ENCODE peak calls at places on chromosomes 6 and 20, in four cellular contexts. N, Q, F and M are unnamed samples.

GRCh38 chr6:48560408-48560807 is 449.4 kb upstream of the PTCHD4 start:
- DNase-seq in N (no peak), Q (peak), F (no peak), M (no peak)

GRCh38 chr6:105982761-105983600 is 103.2 kb upstream of the PRDM1 start:
- DNase-seq in N (no peak), Q (no peak), F (no peak), M (no peak)

GRCh38 chr6:24205020-24205492 is 79.0 kb downstream of the NRSN1 start:
- DNase-seq in N (no peak), Q (peak), F (no peak), M (no peak)

GRCh38 chr6:111185954-111186353 is 98.7 kb downstream of the SLC16A10 start:
- DNase-seq in N (no peak), Q (no peak), F (no peak), M (no peak)

GRCh38 chr6:112408522-112408921 is 61.4 kb downstream of the RFPL4B start:
- DNase-seq in N (no peak), Q (no peak), F (no peak), M (no peak)

GRCh38 chr6:41470341-41471063 is 75.7 kb upstream of the FOXP4 start:
- DNase-seq in N (no peak), Q (peak), F (peak), M (no peak)

GRCh38 chr6:10531513-10531912 is 10.4 kb downstream of the GCNT2 start:
- DNase-seq in N (no peak), Q (no peak), F (no peak), M (no peak)

GRCh38 chr6:83927470-83927869 is 68.0 kb downstream of the CYB5R4 start:
- DNase-seq in N (no peak), Q (no peak), F (no peak), M (no peak)

GRCh38 chr6:125144822-125145221 is 8.8 kb upstream of the TPD52L1 start:
- DNase-seq in N (no peak), Q (no peak), F (no peak), M (no peak)

GRCh38 chr6:161422710-161423109 is 148.8 kb upstream of the AGPAT4 start:
- DNase-seq in N (no peak), Q (peak), F (no peak), M (no peak)

GRCh38 chr6:39166189-39166917 is 51.4 kb upstream of the SAYSD1 start:
- DNase-seq in N (peak), Q (peak), F (peak), M (peak)

GRCh38 chr6:117469356-117469755 is 13.1 kb upstream of the DCBLD1 start:
- DNase-seq in N (no peak), Q (no peak), F (no peak), M (no peak)

GRCh38 chr6:89346433-89346832 is 6.1 kb downstream of the UBE2J1 start:
- DNase-seq in N (no peak), Q (peak), F (no peak), M (no peak)

GRCh38 chr6:136067731-136068341 is 182.3 kb downstream of the MTFR2 start:
- DNase-seq in N (no peak), Q (peak), F (no peak), M (peak)

GRCh38 chr6:40586800-40587201 is 363 bp downstream of the LRFN2 start:
- DNase-seq in N (no peak), Q (no peak), F (no peak), M (no peak)

GRCh38 chr6:5292154-5292553 is 30.8 kb downstream of the FARS2 start:
- DNase-seq in N (no peak), Q (no peak), F (no peak), M (no peak)

GRCh38 chr6:44100088-44100550 is 27.1 kb downstream of the MRPL14 start:
- DNase-seq in N (no peak), Q (peak), F (no peak), M (no peak)

GRCh38 chr6:110755411-110755834 is 59.8 kb downstream of the CDK19 start:
- DNase-seq in N (no peak), Q (peak), F (no peak), M (peak)

GRCh38 chr6:1335367-1336037 is 23.6 kb downstream of the FOXQ1 start:
- DNase-seq in N (no peak), Q (peak), F (peak), M (peak)

GRCh38 chr6:15498640-15499039 is 164.2 kb downstream of the DTNBP1 start:
- DNase-seq in N (no peak), Q (no peak), F (peak), M (no peak)

GRCh38 chr6:64012351-64013060 is 376.9 kb downstream of the PHF3 start:
- DNase-seq in N (no peak), Q (peak), F (no peak), M (peak)

GRCh38 chr20:24634855-24635254 is 165.4 kb downstream of the SYNDIG1 start:
- DNase-seq in N (no peak), Q (peak), F (no peak), M (peak)

GRCh38 chr6:82275686-82276085 is 28.1 kb upstream of the IBTK start:
- DNase-seq in N (no peak), Q (no peak), F (no peak), M (no peak)

GRCh38 chr6:17473554-17473953 is 80.2 kb downstream of the CAP2 start:
- DNase-seq in N (no peak), Q (no peak), F (no peak), M (peak)

GRCh38 chr20:10639762-10640556 is 33.8 kb downstream of the JAG1 start:
- DNase-seq in N (no peak), Q (peak), F (no peak), M (no peak)

GRCh38 chr6:32954983-32955802 is 2.3 kb upstream of the HLA-DMA start:
- DNase-seq in N (no peak), Q (peak), F (no peak), M (no peak)

GRCh38 chr6:37822851-37823682 is 3.5 kb downstream of the ZFAND3 start:
- DNase-seq in N (no peak), Q (no peak), F (no peak), M (no peak)

GRCh38 chr6:111844921-111845320 is 28.3 kb downstream of the FYN start:
- DNase-seq in N (peak), Q (peak), F (no peak), M (no peak)

GRCh38 chr6:43242908-43243648 is at the start of gene TTBK1:
- DNase-seq in N (no peak), Q (no peak), F (no peak), M (no peak)

GRCh38 chr6:1296079-1296478 is 15.8 kb upstream of the FOXQ1 start:
- DNase-seq in N (no peak), Q (no peak), F (no peak), M (no peak)

GRCh38 chr6:146943673-146944072 is 260.5 kb upstream of the STXBP5 start:
- DNase-seq in N (no peak), Q (no peak), F (no peak), M (no peak)

GRCh38 chr20:13819885-13820645 is 35.2 kb downstream of the NDUFAF5 start:
- DNase-seq in N (no peak), Q (peak), F (no peak), M (peak)

GRCh38 chr20:64052326-64052722 is 2.9 kb upstream of the SOX18 start:
- DNase-seq in N (no peak), Q (no peak), F (no peak), M (no peak)

GRCh38 chr6:128954308-128955043 is 71.5 kb downstream of the LAMA2 start:
- DNase-seq in N (no peak), Q (no peak), F (no peak), M (no peak)

GRCh38 chr6:30883743-30884520 is at the start of gene DDR1:
- DNase-seq in N (peak), Q (peak), F (peak), M (no peak)
- TF ChIP-seq CTCF in N (peak), Q (no peak), F (no peak), M (no peak)

DNA sequence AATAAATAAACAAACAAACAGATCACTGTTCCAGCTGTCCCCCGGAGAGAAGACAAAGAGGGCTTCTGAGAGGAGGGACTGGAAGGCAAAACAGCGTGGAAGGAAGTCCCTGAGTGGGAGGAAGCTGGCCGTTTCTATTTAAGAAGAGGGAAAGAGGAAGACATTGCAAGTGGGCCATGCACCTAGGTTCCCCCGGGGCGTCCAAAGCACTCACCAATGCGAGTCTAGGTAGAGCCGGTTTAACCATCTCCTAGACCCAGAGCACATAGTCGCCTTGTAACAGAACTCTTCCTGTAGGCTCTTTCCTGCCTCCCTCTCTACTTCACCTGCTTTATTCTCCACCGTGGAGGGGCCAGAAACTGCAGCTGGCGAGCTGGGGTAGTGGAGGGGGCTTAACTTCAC is 158.4 kb downstream of the ZDHHC14 start:
- DNase-seq in N (no peak), Q (no peak), F (no peak), M (no peak)
- H3K4me3 ChIP-seq in N (no peak), Q (no peak), F (no peak), M (no peak)

GRCh38 chr20:38337561-38338140 is 8.6 kb upstream of the LBP start:
- DNase-seq in N (no peak), Q (no peak), F (peak), M (no peak)
- TF ChIP-seq CTCF in N (peak), Q (peak), F (peak), M (peak)

DNA sequence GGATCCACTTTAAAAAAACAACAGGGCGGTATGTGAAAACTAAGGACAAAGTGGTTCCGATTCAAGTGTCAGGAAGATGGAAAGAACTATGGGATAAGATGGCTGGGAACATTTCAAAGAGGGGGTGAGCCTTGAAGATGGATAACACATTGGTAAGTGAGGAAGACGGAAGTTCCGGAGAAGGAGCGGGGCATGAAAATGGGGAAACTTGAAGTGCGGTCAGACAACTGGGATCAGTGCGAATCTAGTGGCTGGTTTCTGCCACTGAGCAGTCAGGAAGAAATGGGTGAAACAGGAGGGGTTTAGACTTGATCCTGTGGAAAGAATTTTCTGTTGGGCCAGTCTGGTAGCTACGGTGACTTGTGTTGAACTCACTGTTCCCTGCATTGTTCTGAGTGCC is 1.2 kb downstream of the NAA20 start:
- DNase-seq in N (no peak), Q (no peak), F (no peak), M (no peak)
- H3K4me3 ChIP-seq in N (no peak), Q (peak), F (peak), M (peak)

GRCh38 chr6:157120523-157121232 is 202.6 kb downstream of the TMEM242 start:
- DNase-seq in N (no peak), Q (no peak), F (no peak), M (no peak)

GRCh38 chr6:157119502-157120027 is 203.8 kb downstream of the TMEM242 start:
- DNase-seq in N (no peak), Q (no peak), F (no peak), M (no peak)

GRCh38 chr6:157121897-157122296 is 201.4 kb downstream of the TMEM242 start:
- DNase-seq in N (no peak), Q (no peak), F (no peak), M (no peak)

GRCh38 chr6:157113389-157113788 is 209.9 kb downstream of the TMEM242 start:
- DNase-seq in N (no peak), Q (no peak), F (no peak), M (no peak)

GRCh38 chr6:157116420-157116819 is 206.9 kb downstream of the TMEM242 start:
- DNase-seq in N (no peak), Q (no peak), F (no peak), M (no peak)
- TF ChIP-seq CTCF in N (no peak), Q (no peak), F (no peak), M (no peak)

GRCh38 chr6:77457720-77458349 is 5.5 kb downstream of the HTR1B start:
- DNase-seq in N (peak), Q (peak), F (peak), M (peak)
- H3K4me3 ChIP-seq in N (no peak), Q (no peak), F (no peak), M (no peak)

GRCh38 chr6:97465877-97466710 is 183.1 kb upstream of the MMS22L start:
- DNase-seq in N (no peak), Q (no peak), F (no peak), M (peak)
- TF ChIP-seq CTCF in N (no peak), Q (no peak), F (no peak), M (peak)